ENCODE peak calls at places on chromosomes 3 and 15, in seven cellular contexts. One of them, this sample, is unnamed.

GRCh38 chr3:73500321-73500720 is 124.4 kb downstream of the PDZRN3 start:
- DNase-seq in mesendoderm: no peak
- DNase-seq in IMR-90: peak; percentile 34
- DNase-seq in trophoblast cell: no peak
- DNase-seq in H9: no peak
- DNase-seq in H1: no peak
- DNase-seq in mesenchymal stem cell: no peak
- DNase-seq in this sample: no peak

GRCh38 chr15:66565731-66566130 is at the start of gene LCTL:
- DNase-seq in mesendoderm: peak; percentile 81
- DNase-seq in IMR-90: peak; percentile 72
- DNase-seq in trophoblast cell: no peak
- DNase-seq in H9: peak; percentile 80
- DNase-seq in H1: peak; percentile 73
- DNase-seq in mesenchymal stem cell: peak; percentile 66
- DNase-seq in this sample: peak; percentile 63

GRCh38 chr3:82999777-83000176 is 1238.3 kb upstream of the GBE1 start:
- DNase-seq in mesendoderm: no peak
- DNase-seq in IMR-90: no peak
- DNase-seq in trophoblast cell: peak; percentile 3
- DNase-seq in H9: no peak
- DNase-seq in H1: no peak
- DNase-seq in mesenchymal stem cell: no peak
- DNase-seq in this sample: no peak

GRCh38 chr15:90813796-90814192 is 54.6 kb upstream of the FURIN start:
- DNase-seq in mesendoderm: no peak
- DNase-seq in IMR-90: no peak
- DNase-seq in trophoblast cell: no peak
- DNase-seq in H9: no peak
- DNase-seq in H1: no peak
- DNase-seq in mesenchymal stem cell: no peak
- DNase-seq in this sample: no peak

GRCh38 chr3:181541414-181541813 is 170.3 kb upstream of the SOX2 start:
- DNase-seq in mesendoderm: no peak
- DNase-seq in IMR-90: no peak
- DNase-seq in trophoblast cell: no peak
- DNase-seq in H9: no peak
- DNase-seq in H1: no peak
- DNase-seq in mesenchymal stem cell: no peak
- DNase-seq in this sample: no peak

GRCh38 chr3:27914199-27914598 is 192.1 kb upstream of the EOMES start:
- DNase-seq in mesendoderm: peak; percentile 68
- DNase-seq in IMR-90: no peak
- DNase-seq in trophoblast cell: peak; percentile 20
- DNase-seq in H9: peak; percentile 52
- DNase-seq in H1: peak; percentile 53
- DNase-seq in mesenchymal stem cell: no peak
- DNase-seq in this sample: peak; percentile 2

GRCh38 chr3:70360985-70361384 is 48.5 kb upstream of the MDFIC2 start:
- DNase-seq in mesendoderm: peak; percentile 59
- DNase-seq in IMR-90: peak; percentile 36
- DNase-seq in trophoblast cell: peak; percentile 54
- DNase-seq in H9: no peak
- DNase-seq in H1: no peak
- DNase-seq in mesenchymal stem cell: peak; percentile 28
- DNase-seq in this sample: no peak

GRCh38 chr15:76916369-76916768 is 11.2 kb upstream of the SCAPER start:
- DNase-seq in mesendoderm: no peak
- DNase-seq in IMR-90: no peak
- DNase-seq in trophoblast cell: no peak
- DNase-seq in H9: no peak
- DNase-seq in H1: no peak
- DNase-seq in mesenchymal stem cell: no peak
- DNase-seq in this sample: no peak

GRCh38 chr3:149167898-149168297 is 38.5 kb downstream of the HPS3 start:
- DNase-seq in mesendoderm: no peak
- DNase-seq in IMR-90: no peak
- DNase-seq in trophoblast cell: no peak
- DNase-seq in H9: no peak
- DNase-seq in H1: no peak
- DNase-seq in mesenchymal stem cell: no peak
- DNase-seq in this sample: no peak

GRCh38 chr15:41128174-41128902 is 12.3 kb upstream of the INO80 start:
- DNase-seq in mesendoderm: no peak
- DNase-seq in IMR-90: no peak
- DNase-seq in trophoblast cell: no peak
- DNase-seq in H9: no peak
- DNase-seq in H1: no peak
- DNase-seq in mesenchymal stem cell: no peak
- DNase-seq in this sample: no peak

GRCh38 chr3:37537914-37538691 is 323.6 kb upstream of the CTDSPL start:
- DNase-seq in mesendoderm: peak; percentile 22
- DNase-seq in IMR-90: no peak
- DNase-seq in trophoblast cell: no peak
- DNase-seq in H9: no peak
- DNase-seq in H1: no peak
- DNase-seq in mesenchymal stem cell: no peak
- DNase-seq in this sample: no peak

GRCh38 chr15:46061002-46061401 is 426.2 kb downstream of the SQOR start:
- DNase-seq in mesendoderm: no peak
- DNase-seq in IMR-90: no peak
- DNase-seq in trophoblast cell: no peak
- DNase-seq in H9: no peak
- DNase-seq in H1: no peak
- DNase-seq in mesenchymal stem cell: no peak
- DNase-seq in this sample: no peak

GRCh38 chr3:38205472-38205805 is 40.1 kb downstream of the OXSR1 start:
- DNase-seq in mesendoderm: no peak
- DNase-seq in IMR-90: no peak
- DNase-seq in trophoblast cell: no peak
- DNase-seq in H9: no peak
- DNase-seq in H1: no peak
- DNase-seq in mesenchymal stem cell: no peak
- DNase-seq in this sample: no peak

GRCh38 chr15:43828061-43828657 is 1.4 kb downstream of the WDR76 start:
- DNase-seq in mesendoderm: no peak
- DNase-seq in IMR-90: peak; percentile 19
- DNase-seq in trophoblast cell: no peak
- DNase-seq in H9: no peak
- DNase-seq in H1: no peak
- DNase-seq in mesenchymal stem cell: peak; percentile 31
- DNase-seq in this sample: no peak

DNA sequence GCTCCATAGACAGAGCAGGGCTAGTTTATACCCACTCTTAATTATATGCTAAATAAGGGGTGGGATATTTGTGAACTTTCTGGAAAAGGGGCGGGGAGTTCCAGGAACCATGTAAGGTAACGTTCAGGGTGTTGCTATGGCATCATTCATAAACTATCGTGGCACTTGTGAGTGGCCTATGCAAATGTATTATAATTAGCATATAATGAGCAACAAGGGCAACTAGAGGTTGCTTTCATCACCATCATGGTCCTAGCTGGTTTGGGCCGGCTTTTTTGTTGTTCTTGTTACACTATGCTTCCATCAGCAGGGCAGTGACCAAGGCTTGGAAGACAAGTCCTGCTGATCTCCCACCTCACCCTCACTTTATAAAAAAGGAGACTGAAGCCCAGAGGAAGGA is 43.2 kb upstream of the FGD5 start:
- DNase-seq in mesendoderm: peak; percentile 55
- DNase-seq in IMR-90: no peak
- DNase-seq in trophoblast cell: no peak
- DNase-seq in H9: no peak
- DNase-seq in H1: no peak
- DNase-seq in mesenchymal stem cell: no peak
- DNase-seq in this sample: no peak
- H3K4ac ChIP-seq in mesendoderm: no peak overlapping the region
- H3K4ac ChIP-seq in IMR-90: no peak overlapping the region
- H3K4ac ChIP-seq in trophoblast cell: no peak overlapping the region
- H3K4ac ChIP-seq in H9: no peak overlapping the region
- H3K4ac ChIP-seq in H1: no peak overlapping the region
- H3K4ac ChIP-seq in mesenchymal stem cell: no peak overlapping the region
- H3K4ac ChIP-seq in this sample: no peak overlapping the region

GRCh38 chr3:195703776-195704175 is 17.0 kb upstream of the MUC20 start:
- DNase-seq in mesendoderm: no peak
- DNase-seq in IMR-90: no peak
- DNase-seq in trophoblast cell: no peak
- DNase-seq in H9: no peak
- DNase-seq in H1: no peak
- DNase-seq in mesenchymal stem cell: no peak
- DNase-seq in this sample: no peak
- H3K4ac ChIP-seq in mesendoderm: no peak overlapping the region
- H3K4ac ChIP-seq in IMR-90: no peak overlapping the region
- H3K4ac ChIP-seq in trophoblast cell: no peak overlapping the region
- H3K4ac ChIP-seq in H9: no peak overlapping the region
- H3K4ac ChIP-seq in H1: no peak overlapping the region
- H3K4ac ChIP-seq in mesenchymal stem cell: no peak overlapping the region
- H3K4ac ChIP-seq in this sample: no peak overlapping the region

GRCh38 chr3:115691964-115692363 is 68.7 kb downstream of the GAP43 start:
- DNase-seq in mesendoderm: no peak
- DNase-seq in IMR-90: no peak
- DNase-seq in trophoblast cell: no peak
- DNase-seq in H9: no peak
- DNase-seq in H1: no peak
- DNase-seq in mesenchymal stem cell: no peak
- DNase-seq in this sample: no peak
- H3K4ac ChIP-seq in mesendoderm: no peak overlapping the region
- H3K4ac ChIP-seq in IMR-90: no peak overlapping the region
- H3K4ac ChIP-seq in trophoblast cell: no peak overlapping the region
- H3K4ac ChIP-seq in H9: no peak overlapping the region
- H3K4ac ChIP-seq in H1: no peak overlapping the region
- H3K4ac ChIP-seq in mesenchymal stem cell: no peak overlapping the region
- H3K4ac ChIP-seq in this sample: no peak overlapping the region

GRCh38 chr3:142448424-142448823 is 587 bp upstream of the XRN1 start:
- DNase-seq in mesendoderm: no peak
- DNase-seq in IMR-90: peak; percentile 11
- DNase-seq in trophoblast cell: no peak
- DNase-seq in H9: no peak
- DNase-seq in H1: no peak
- DNase-seq in mesenchymal stem cell: no peak
- DNase-seq in this sample: no peak

GRCh38 chr3:142445816-142446254 is 2.0 kb downstream of the XRN1 start:
- DNase-seq in mesendoderm: no peak
- DNase-seq in IMR-90: peak; percentile 53
- DNase-seq in trophoblast cell: no peak
- DNase-seq in H9: no peak
- DNase-seq in H1: no peak
- DNase-seq in mesenchymal stem cell: peak; percentile 56
- DNase-seq in this sample: no peak

GRCh38 chr3:142450192-142450591 is 2.4 kb upstream of the XRN1 start:
- DNase-seq in mesendoderm: no peak
- DNase-seq in IMR-90: no peak
- DNase-seq in trophoblast cell: no peak
- DNase-seq in H9: no peak
- DNase-seq in H1: no peak
- DNase-seq in mesenchymal stem cell: peak; percentile 8
- DNase-seq in this sample: no peak

GRCh38 chr3:142447308-142447851 is 457 bp downstream of the XRN1 start:
- DNase-seq in mesendoderm: peak; percentile 56
- DNase-seq in IMR-90: peak; percentile 46
- DNase-seq in trophoblast cell: peak; percentile 51
- DNase-seq in H9: no peak
- DNase-seq in H1: no peak
- DNase-seq in mesenchymal stem cell: peak; percentile 72
- DNase-seq in this sample: no peak

DNA sequence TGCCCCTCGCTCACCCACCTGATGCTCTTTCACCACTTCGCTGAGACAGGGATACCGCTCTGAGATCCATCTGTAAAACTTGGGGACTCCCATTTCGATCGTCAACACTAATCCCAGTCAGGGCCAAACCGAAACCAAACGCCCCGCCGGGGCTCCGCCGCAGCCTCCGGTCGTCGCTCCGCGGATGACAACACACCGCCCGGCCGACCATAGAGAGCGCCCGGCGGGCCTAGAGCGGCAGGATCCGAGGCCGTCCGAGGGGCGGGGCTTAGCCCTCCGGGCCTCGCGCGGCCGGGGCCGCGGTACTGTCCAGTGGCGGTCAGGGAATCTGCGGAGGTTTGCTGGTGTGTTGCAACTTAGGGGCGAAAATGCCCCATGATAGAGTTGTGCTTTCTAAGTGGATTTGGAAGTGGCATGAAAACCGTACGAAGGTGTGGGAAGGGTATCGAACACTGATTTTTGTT is at the start of gene XRN1:
- DNase-seq in mesendoderm: peak; percentile 95
- DNase-seq in IMR-90: peak; percentile 94
- DNase-seq in trophoblast cell: peak; percentile 98
- DNase-seq in H9: peak; percentile 93
- DNase-seq in H1: peak; percentile 99
- DNase-seq in mesenchymal stem cell: peak; percentile 97
- DNase-seq in this sample: peak; percentile 92
- H3K4ac ChIP-seq in mesendoderm: no peak within 1 kb of the TSS
- H3K4ac ChIP-seq in IMR-90: peak within 1 kb of the TSS; percentile 96
- H3K4ac ChIP-seq in trophoblast cell: peak within 1 kb of the TSS; percentile 94
- H3K4ac ChIP-seq in H9: no peak within 1 kb of the TSS
- H3K4ac ChIP-seq in H1: no peak within 1 kb of the TSS
- H3K4ac ChIP-seq in mesenchymal stem cell: peak within 1 kb of the TSS; percentile 77
- H3K4ac ChIP-seq in this sample: no peak within 1 kb of the TSS

GRCh38 chr3:75303676-75304075 is 360.5 kb upstream of the FRG2C start:
- DNase-seq in mesendoderm: no peak
- DNase-seq in IMR-90: no peak
- DNase-seq in trophoblast cell: no peak
- DNase-seq in H9: no peak
- DNase-seq in H1: no peak
- DNase-seq in mesenchymal stem cell: no peak
- DNase-seq in this sample: no peak
- H3K4ac ChIP-seq in mesendoderm: no peak overlapping the region
- H3K4ac ChIP-seq in IMR-90: no peak overlapping the region
- H3K4ac ChIP-seq in trophoblast cell: no peak overlapping the region
- H3K4ac ChIP-seq in H9: no peak overlapping the region
- H3K4ac ChIP-seq in H1: no peak overlapping the region
- H3K4ac ChIP-seq in mesenchymal stem cell: no peak overlapping the region
- H3K4ac ChIP-seq in this sample: no peak overlapping the region

DNA sequence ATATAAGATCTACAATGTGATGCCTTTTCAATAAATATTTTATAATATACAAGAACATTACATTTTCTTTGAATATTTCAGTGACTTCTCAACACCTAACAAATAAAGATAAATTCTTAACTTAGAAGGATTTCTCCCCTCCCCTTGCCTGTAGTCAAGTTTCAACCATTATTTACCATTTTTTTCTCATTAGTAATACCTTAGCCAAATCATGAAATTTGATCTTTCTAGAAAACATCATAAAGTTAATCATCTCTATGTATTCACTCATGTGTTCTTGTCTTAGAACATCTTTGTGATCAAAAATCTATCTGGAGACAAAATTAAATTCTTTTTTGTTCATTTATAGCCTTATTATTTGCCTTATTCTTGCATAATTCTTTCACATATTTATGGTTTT is 1201.8 kb upstream of the EPHA6 start:
- DNase-seq in mesendoderm: no peak
- DNase-seq in IMR-90: no peak
- DNase-seq in trophoblast cell: no peak
- DNase-seq in H9: no peak
- DNase-seq in H1: no peak
- DNase-seq in mesenchymal stem cell: no peak
- DNase-seq in this sample: no peak
- H3K4ac ChIP-seq in mesendoderm: no peak overlapping the region
- H3K4ac ChIP-seq in IMR-90: no peak overlapping the region
- H3K4ac ChIP-seq in trophoblast cell: no peak overlapping the region
- H3K4ac ChIP-seq in H9: no peak overlapping the region
- H3K4ac ChIP-seq in H1: no peak overlapping the region
- H3K4ac ChIP-seq in mesenchymal stem cell: no peak overlapping the region
- H3K4ac ChIP-seq in this sample: no peak overlapping the region

GRCh38 chr15:88804257-88804656 is 1.0 kb downstream of the ACAN start:
- DNase-seq in mesendoderm: peak; percentile 31
- DNase-seq in IMR-90: no peak
- DNase-seq in trophoblast cell: no peak
- DNase-seq in H9: no peak
- DNase-seq in H1: no peak
- DNase-seq in mesenchymal stem cell: no peak
- DNase-seq in this sample: no peak
- H3K4ac ChIP-seq in mesendoderm: no peak overlapping the region
- H3K4ac ChIP-seq in IMR-90: no peak overlapping the region
- H3K4ac ChIP-seq in trophoblast cell: no peak overlapping the region
- H3K4ac ChIP-seq in H9: no peak overlapping the region
- H3K4ac ChIP-seq in H1: no peak overlapping the region
- H3K4ac ChIP-seq in mesenchymal stem cell: no peak overlapping the region
- H3K4ac ChIP-seq in this sample: no peak overlapping the region